ENCODE peak calls at places on chromosomes 13 and 19, in seven cellular contexts. P, S, N, K, U, D and T are unnamed samples.

GRCh38 chr19:35585844-35586243 is at the start of gene PMIS2:
- DNase-seq in P (no peak), S (no peak), N (no peak), K (no peak), U (no peak), D (no peak), T (no peak)

GRCh38 chr19:30253581-30253996 is 118.6 kb upstream of the ZNF536 start:
- DNase-seq in P (no peak), S (no peak), N (no peak), K (peak), U (no peak), D (no peak), T (peak)

GRCh38 chr13:29702912-29703351 is 107.4 kb upstream of the SLC7A1 start:
- DNase-seq in P (peak), S (no peak), N (peak), K (no peak), U (no peak), D (no peak), T (peak)

GRCh38 chr13:103996733-103997132 is 930.5 kb upstream of the SLC10A2 start:
- DNase-seq in P (no peak), S (no peak), N (no peak), K (no peak), U (no peak), D (no peak), T (no peak)

GRCh38 chr13:52850396-52851152 is 2.1 kb upstream of the PCDH8 start:
- DNase-seq in P (peak), S (no peak), N (peak), K (peak), U (peak), D (peak), T (peak)

GRCh38 chr19:50679177-50680125 is 30.2 kb downstream of the C19orf81 start:
- DNase-seq in P (peak), S (peak), N (peak), K (peak), U (peak), D (peak), T (peak)

GRCh38 chr13:43905435-43906031 is 25.8 kb downstream of the LACC1 start:
- DNase-seq in P (peak), S (no peak), N (peak), K (peak), U (no peak), D (no peak), T (peak)

GRCh38 chr13:113968463-113969310 is 5.2 kb downstream of the C13orf46 start:
- DNase-seq in P (no peak), S (no peak), N (no peak), K (no peak), U (peak), D (no peak), T (no peak)

GRCh38 chr13:43058318-43058674 is 34.9 kb downstream of the DNAJC15 start:
- DNase-seq in P (peak), S (no peak), N (peak), K (peak), U (peak), D (peak), T (peak)

GRCh38 chr13:100396771-100397170 is 191.8 kb downstream of the GGACT start:
- DNase-seq in P (no peak), S (no peak), N (no peak), K (no peak), U (no peak), D (no peak), T (no peak)

GRCh38 chr13:99335603-99336002 is 28.4 kb upstream of the GPR183 start:
- DNase-seq in P (no peak), S (no peak), N (no peak), K (no peak), U (no peak), D (no peak), T (no peak)

GRCh38 chr13:102870677-102871415 is 25.0 kb downstream of the ERCC5 start:
- DNase-seq in P (peak), S (no peak), N (peak), K (peak), U (no peak), D (peak), T (peak)

GRCh38 chr13:112643759-112644459 is 45.9 kb upstream of the ATP11A start:
- DNase-seq in P (no peak), S (no peak), N (no peak), K (peak), U (no peak), D (no peak), T (no peak)

GRCh38 chr13:52371736-52372247 is 34.2 kb downstream of the THSD1 start:
- DNase-seq in P (peak), S (no peak), N (peak), K (peak), U (no peak), D (no peak), T (peak)

GRCh38 chr13:24146961-24147569 is 13.5 kb upstream of the SPATA13 start:
- DNase-seq in P (no peak), S (no peak), N (peak), K (no peak), U (no peak), D (no peak), T (no peak)

GRCh38 chr19:19627442-19627715 is 641 bp downstream of the LPAR2 start:
- DNase-seq in P (no peak), S (no peak), N (no peak), K (no peak), U (no peak), D (no peak), T (no peak)

GRCh38 chr13:32893176-32893575 is 123.0 kb upstream of the KL start:
- DNase-seq in P (no peak), S (no peak), N (no peak), K (no peak), U (no peak), D (no peak), T (no peak)

GRCh38 chr13:111313911-111314425 is 6.5 kb upstream of the TEX29 start:
- DNase-seq in P (no peak), S (no peak), N (no peak), K (no peak), U (no peak), D (no peak), T (peak)

GRCh38 chr19:46900341-46900740 is 39.5 kb downstream of the ARHGAP35 start:
- DNase-seq in P (no peak), S (no peak), N (peak), K (no peak), U (no peak), D (no peak), T (no peak)

GRCh38 chr19:15331419-15332310 is 674 bp downstream of the BRD4 start:
- DNase-seq in P (no peak), S (peak), N (peak), K (peak), U (peak), D (peak), T (peak)

GRCh38 chr13:30908416-30908980 is 2.4 kb downstream of the MEDAG start:
- DNase-seq in P (peak), S (no peak), N (no peak), K (no peak), U (no peak), D (no peak), T (no peak)

GRCh38 chr19:6735181-6735891 is 2.0 kb downstream of the GPR108 start:
- DNase-seq in P (no peak), S (no peak), N (no peak), K (no peak), U (peak), D (no peak), T (no peak)

GRCh38 chr19:6734096-6734696 is 3.2 kb downstream of the GPR108 start:
- DNase-seq in P (no peak), S (no peak), N (no peak), K (no peak), U (peak), D (no peak), T (no peak)

GRCh38 chr19:6731822-6732221 is 5.6 kb downstream of the GPR108 start:
- DNase-seq in P (no peak), S (no peak), N (no peak), K (no peak), U (peak), D (no peak), T (no peak)

GRCh38 chr19:6732803-6733337 is 4.5 kb downstream of the GPR108 start:
- DNase-seq in P (no peak), S (no peak), N (no peak), K (no peak), U (peak), D (no peak), T (no peak)

GRCh38 chr19:6733338-6734095 is 3.9 kb downstream of the GPR108 start:
- DNase-seq in P (no peak), S (no peak), N (no peak), K (no peak), U (peak), D (no peak), T (no peak)
- TF ChIP-seq CTCF in P (peak), S (peak), N (no peak), K (peak), U (no peak), D (no peak), T (no peak)

GRCh38 chr13:51318876-51319275 is 20.6 kb upstream of the SERPINE3 start:
- DNase-seq in P (no peak), S (no peak), N (no peak), K (no peak), U (no peak), D (no peak), T (no peak)

GRCh38 chr13:51323824-51324511 is 15.5 kb upstream of the SERPINE3 start:
- DNase-seq in P (no peak), S (no peak), N (peak), K (no peak), U (no peak), D (no peak), T (no peak)

GRCh38 chr13:51325837-51326236 is 13.7 kb upstream of the SERPINE3 start:
- DNase-seq in P (no peak), S (no peak), N (no peak), K (no peak), U (no peak), D (no peak), T (no peak)

GRCh38 chr13:51324714-51325440 is 14.6 kb upstream of the SERPINE3 start:
- DNase-seq in P (no peak), S (no peak), N (no peak), K (no peak), U (no peak), D (no peak), T (no peak)

DNA sequence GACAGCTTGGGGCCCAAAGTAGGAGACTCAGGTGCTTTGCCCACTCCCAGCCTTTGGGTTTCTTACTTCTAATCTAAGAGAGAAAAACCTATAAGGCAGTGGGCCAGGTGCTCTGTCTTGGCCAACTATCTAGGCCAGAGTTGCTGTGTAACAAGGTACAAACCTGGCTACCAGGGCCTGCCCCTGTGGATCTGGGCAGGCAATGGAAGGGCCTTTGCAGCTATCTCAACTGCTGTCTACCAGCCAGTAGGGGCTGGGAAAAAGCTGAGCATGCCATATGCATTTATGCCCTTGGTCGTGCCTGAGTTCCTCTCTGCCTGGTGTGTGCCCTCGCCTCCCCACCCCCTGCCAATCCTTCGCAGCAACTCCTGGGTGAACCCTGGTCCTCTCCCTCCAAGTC is 16.7 kb upstream of the SERPINE3 start:
- DNase-seq in P (no peak), S (no peak), N (no peak), K (no peak), U (no peak), D (no peak), T (no peak)
- H3K4me3 ChIP-seq in P (no peak), S (no peak), N (no peak), K (no peak), U (no peak), D (no peak), T (no peak)

DNA sequence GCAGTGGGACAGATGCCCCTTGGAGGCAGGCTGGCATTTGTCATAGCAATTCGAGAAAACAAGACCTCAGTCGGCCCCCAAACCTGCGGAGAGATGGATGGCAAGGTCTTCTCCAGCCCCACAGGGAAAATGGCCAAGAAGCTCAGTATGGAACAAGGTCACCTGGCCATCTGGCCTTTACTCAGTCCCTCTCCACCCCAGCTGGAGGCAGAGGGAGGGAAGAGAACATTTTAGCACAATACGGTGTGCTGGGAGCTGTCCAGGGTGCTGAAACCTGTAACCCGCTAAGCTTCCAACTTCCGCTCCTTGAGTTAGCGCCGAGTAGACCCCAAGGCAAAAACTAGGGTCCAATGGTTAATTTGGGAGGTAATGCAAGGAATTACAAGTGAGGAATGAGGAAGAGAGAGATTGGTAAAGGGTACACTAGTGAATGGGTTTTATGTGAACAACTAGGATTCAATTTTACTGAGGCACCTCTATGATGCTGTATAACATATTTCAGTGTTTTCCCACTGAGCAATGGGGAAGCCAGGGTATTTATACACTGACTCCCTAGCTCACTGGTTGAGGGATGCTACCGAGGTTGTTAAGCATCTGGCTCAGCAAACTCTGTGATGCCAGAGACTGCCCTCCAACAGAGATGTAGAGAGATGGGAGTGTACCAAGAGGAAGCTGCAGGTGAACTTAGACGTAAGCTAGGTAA is 64.3 kb downstream of the CACNA1A start:
- DNase-seq in P (peak), S (peak), N (peak), K (peak), U (no peak), D (peak), T (peak)
- TF ChIP-seq CTCF in P (no peak), S (no peak), N (no peak), K (no peak), U (no peak), D (no peak), T (no peak)

DNA sequence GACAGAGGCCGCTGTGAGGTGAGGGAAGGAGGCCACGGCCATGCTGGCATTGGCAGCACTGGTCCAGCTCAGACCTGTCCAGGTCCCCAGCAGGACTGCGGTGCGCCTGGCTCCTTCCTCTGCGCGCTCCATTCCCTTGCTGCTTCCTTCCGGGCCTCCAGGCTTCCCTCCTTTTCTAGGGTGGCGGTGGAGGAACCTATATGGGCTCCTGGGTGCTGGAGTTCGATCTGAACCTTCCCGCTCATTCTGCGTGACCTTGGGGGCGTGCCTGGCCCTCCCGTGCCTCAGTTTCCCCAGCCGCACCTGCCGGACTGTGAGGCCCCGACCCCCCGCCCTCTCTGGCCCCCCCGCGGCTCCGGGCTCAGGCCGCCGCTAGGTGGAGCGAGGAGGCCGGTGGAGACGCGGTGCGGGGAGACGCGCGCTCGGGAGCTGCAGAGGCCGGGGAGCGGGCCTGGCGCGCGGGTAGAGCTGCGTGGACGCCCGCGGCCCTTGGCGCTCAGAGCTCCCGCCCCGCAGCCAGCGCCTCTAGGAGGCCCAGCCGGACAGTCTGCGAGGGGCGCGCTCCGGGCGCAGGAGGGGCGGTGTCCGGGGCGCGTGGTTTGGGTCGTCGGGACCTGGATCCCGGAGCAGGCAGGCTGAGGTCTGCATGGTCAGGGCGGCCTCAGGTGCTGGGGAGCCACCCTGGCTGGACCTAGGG is 29.9 kb downstream of the EFNA2 start:
- DNase-seq in P (peak), S (peak), N (peak), K (peak), U (no peak), D (peak), T (peak)
- H3K4me3 ChIP-seq in P (no peak), S (no peak), N (no peak), K (peak), U (no peak), D (peak), T (no peak)

GRCh38 chr19:56764296-56764695 is 76.2 kb downstream of the PEG3 start:
- DNase-seq in P (no peak), S (no peak), N (no peak), K (peak), U (no peak), D (no peak), T (no peak)
- TF ChIP-seq CTCF in P (no peak), S (no peak), N (no peak), K (peak), U (no peak), D (no peak), T (no peak)

DNA sequence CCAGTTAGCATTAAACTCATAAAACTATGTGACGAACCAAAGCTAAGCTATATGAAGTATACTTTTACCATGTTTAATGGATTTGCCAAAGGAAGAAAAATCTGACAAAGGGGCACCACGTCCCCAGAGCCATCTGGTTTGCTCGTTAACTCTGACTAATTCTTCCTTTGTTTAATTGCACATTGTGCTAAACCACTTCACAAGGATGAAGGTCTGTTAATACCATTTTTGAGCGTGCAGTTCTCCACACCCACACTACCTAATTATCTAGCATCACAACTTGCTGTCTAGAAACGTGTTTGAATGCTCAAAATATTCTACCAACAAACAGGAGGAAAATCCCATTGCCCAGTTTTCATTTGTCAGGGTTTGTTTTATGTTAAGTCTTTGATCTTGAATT is 74.8 kb downstream of the COL4A1 start:
- DNase-seq in P (no peak), S (no peak), N (no peak), K (no peak), U (no peak), D (no peak), T (no peak)
- H3K4me3 ChIP-seq in P (no peak), S (no peak), N (no peak), K (no peak), U (no peak), D (no peak), T (no peak)

DNA sequence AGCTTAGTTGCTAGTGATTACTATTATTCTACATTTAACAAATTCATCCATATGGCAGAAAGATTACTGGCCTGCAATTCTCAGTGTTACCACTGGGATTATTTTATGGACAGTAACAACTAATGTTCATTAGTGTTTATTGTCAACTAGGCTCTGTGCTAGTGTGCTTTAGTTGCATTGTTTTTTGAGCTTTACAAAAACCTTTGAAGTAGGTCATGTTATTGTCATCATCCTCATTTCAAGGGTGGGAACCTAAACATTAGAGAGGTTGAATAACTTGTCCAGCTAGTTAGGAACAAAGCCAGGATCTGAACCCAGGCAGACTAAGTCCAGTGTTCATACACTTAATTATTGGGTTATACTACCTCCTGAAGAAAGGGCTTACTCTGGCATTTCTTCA is 27.8 kb upstream of the TDRD3 start:
- DNase-seq in P (peak), S (no peak), N (peak), K (peak), U (no peak), D (no peak), T (peak)
- TF ChIP-seq CTCF in P (peak), S (peak), N (peak), K (peak), U (no peak), D (no peak), T (peak)